ENCODE peak calls at places on chromosomes 3 and 15, in eight cellular contexts. A is CD8-positive, alpha-beta T cell; M is cardiac fibroblast; T is psoas muscle; Z is ascending aorta; L is heart left ventricle; H is left lung; K is H7. B is an unnamed sample.

GRCh38 chr3:36362973-36363372 is 17.3 kb upstream of the STAC start:
- DNase-seq in A (no peak), M (peak), T (no peak), Z (no peak), L (no peak), H (no peak), K (peak), B (no peak)

GRCh38 chr3:42061711-42062408 is 29.3 kb upstream of the TRAK1 start:
- DNase-seq in A (no peak), M (peak), T (peak), Z (no peak), L (peak), H (no peak), K (peak), B (peak)

GRCh38 chr15:90545095-90545494 is 15.4 kb downstream of the CRTC3 start:
- DNase-seq in A (no peak), M (peak), T (no peak), Z (no peak), L (no peak), H (no peak), K (no peak), B (no peak)

GRCh38 chr3:17810759-17811158 is 68.3 kb upstream of the TBC1D5 start:
- DNase-seq in A (no peak), M (peak), T (no peak), Z (no peak), L (no peak), H (no peak), K (peak), B (no peak)

GRCh38 chr3:183265713-183266417 is 12.8 kb downstream of the B3GNT5 start:
- DNase-seq in A (no peak), M (peak), T (no peak), Z (no peak), L (no peak), H (no peak), K (no peak), B (no peak)

GRCh38 chr15:98866503-98866902 is 141.1 kb downstream of the PGPEP1L start:
- DNase-seq in A (no peak), M (peak), T (no peak), Z (no peak), L (no peak), H (no peak), K (peak), B (no peak)

GRCh38 chr3:173221010-173221409 is 80.0 kb upstream of the SPATA16 start:
- DNase-seq in A (no peak), M (peak), T (no peak), Z (no peak), L (no peak), H (no peak), K (peak), B (no peak)

GRCh38 chr15:51731549-51732267 is 5.7 kb downstream of the LYSMD2 start:
- DNase-seq in A (no peak), M (peak), T (no peak), Z (no peak), L (no peak), H (no peak), K (no peak), B (no peak)

GRCh38 chr15:40291088-40291574 is 8.3 kb upstream of the ANKRD63 start:
- DNase-seq in A (no peak), M (peak), T (no peak), Z (no peak), L (no peak), H (no peak), K (peak), B (no peak)

GRCh38 chr3:107938128-107938527 is 152.7 kb downstream of the CD47 start:
- DNase-seq in A (no peak), M (peak), T (no peak), Z (no peak), L (no peak), H (no peak), K (peak), B (no peak)

GRCh38 chr3:162122405-162122804 is 625.8 kb downstream of the OTOL1 start:
- DNase-seq in A (no peak), M (peak), T (no peak), Z (no peak), L (no peak), H (no peak), K (no peak), B (no peak)

GRCh38 chr3:58164916-58165821 is 45.6 kb downstream of the DNASE1L3 start:
- DNase-seq in A (no peak), M (no peak), T (no peak), Z (no peak), L (no peak), H (no peak), K (peak), B (no peak)

GRCh38 chr15:29770796-29771195 is 51.5 kb downstream of the TJP1 start:
- DNase-seq in A (no peak), M (peak), T (no peak), Z (no peak), L (no peak), H (no peak), K (no peak), B (no peak)

GRCh38 chr15:40747685-40748631 is 7.1 kb downstream of the RMDN3 start:
- DNase-seq in A (no peak), M (no peak), T (peak), Z (no peak), L (no peak), H (no peak), K (no peak), B (no peak)

GRCh38 chr3:114308830-114309229 is 15.0 kb downstream of the TIGIT start:
- DNase-seq in A (peak), M (no peak), T (no peak), Z (no peak), L (no peak), H (no peak), K (no peak), B (no peak)

GRCh38 chr15:36506733-36507356 is 72.6 kb upstream of the CDIN1 start:
- DNase-seq in A (no peak), M (no peak), T (no peak), Z (no peak), L (no peak), H (no peak), K (no peak), B (no peak)

GRCh38 chr3:115548611-115549010 is 74.7 kb upstream of the GAP43 start:
- DNase-seq in A (no peak), M (no peak), T (no peak), Z (no peak), L (no peak), H (no peak), K (no peak), B (no peak)

GRCh38 chr3:101070260-101071121 is 77.3 kb upstream of the ABI3BP start:
- DNase-seq in A (peak), M (peak), T (peak), Z (no peak), L (peak), H (peak), K (peak), B (no peak)

GRCh38 chr3:155448531-155448930 is 155.0 kb upstream of the STRIT1 start:
- DNase-seq in A (no peak), M (no peak), T (no peak), Z (no peak), L (no peak), H (no peak), K (no peak), B (no peak)

GRCh38 chr3:32077260-32078084 is 28.9 kb upstream of the GPD1L start:
- DNase-seq in A (no peak), M (peak), T (no peak), Z (no peak), L (no peak), H (no peak), K (no peak), B (no peak)

GRCh38 chr15:64515196-64515595 is 54.8 kb downstream of the ZNF609 start:
- DNase-seq in A (no peak), M (no peak), T (no peak), Z (no peak), L (no peak), H (no peak), K (no peak), B (no peak)

GRCh38 chr3:151182349-151183079 is 20.5 kb downstream of the GPR171 start:
- DNase-seq in A (no peak), M (no peak), T (no peak), Z (no peak), L (no peak), H (no peak), K (no peak), B (no peak)

GRCh38 chr15:61680260-61681037 is 379.8 kb downstream of the VPS13C start:
- DNase-seq in A (no peak), M (no peak), T (no peak), Z (no peak), L (no peak), H (no peak), K (peak), B (no peak)

GRCh38 chr15:76840830-76841460 is 64.2 kb downstream of the SCAPER start:
- DNase-seq in A (no peak), M (peak), T (no peak), Z (no peak), L (no peak), H (no peak), K (peak), B (no peak)

GRCh38 chr3:140863481-140864084 is 78.1 kb upstream of the SLC25A36 start:
- DNase-seq in A (peak), M (peak), T (no peak), Z (no peak), L (no peak), H (no peak), K (peak), B (no peak)

GRCh38 chr3:123757281-123757940 is 126.7 kb downstream of the MYLK start:
- DNase-seq in A (no peak), M (no peak), T (peak), Z (no peak), L (peak), H (no peak), K (no peak), B (peak)

GRCh38 chr3:43770426-43771103 is 79.8 kb downstream of the ABHD5 start:
- DNase-seq in A (no peak), M (peak), T (peak), Z (peak), L (peak), H (no peak), K (no peak), B (no peak)

GRCh38 chr3:29335921-29336320 is 55.0 kb downstream of the RBMS3 start:
- DNase-seq in A (no peak), M (peak), T (no peak), Z (no peak), L (no peak), H (no peak), K (no peak), B (no peak)
- H3K4me3 ChIP-seq in A (no peak), M (peak), T (peak), Z (peak), L (peak), H (peak), K (no peak), B (peak)

GRCh38 chr3:13894812-13895154 is 14.9 kb upstream of the WNT7A start:
- DNase-seq in A (no peak), M (no peak), T (no peak), Z (no peak), L (no peak), H (peak), K (no peak), B (no peak)
- H3K4me3 ChIP-seq in A (peak), M (peak), T (peak), Z (peak), L (peak), H (peak), K (peak), B (peak)

GRCh38 chr3:70000028-70000410 is 486 bp downstream of the SAMMSON start:
- DNase-seq in A (no peak), M (no peak), T (no peak), Z (no peak), L (no peak), H (peak), K (no peak), B (no peak)

GRCh38 chr3:69998759-69999158 is 774 bp upstream of the SAMMSON start:
- DNase-seq in A (no peak), M (no peak), T (no peak), Z (no peak), L (no peak), H (no peak), K (no peak), B (no peak)

GRCh38 chr3:70000563-70001081 is 1.1 kb downstream of the SAMMSON start:
- DNase-seq in A (no peak), M (peak), T (no peak), Z (no peak), L (no peak), H (no peak), K (no peak), B (no peak)

GRCh38 chr3:69997486-69998307 is 1.8 kb upstream of the SAMMSON start:
- DNase-seq in A (no peak), M (no peak), T (no peak), Z (no peak), L (no peak), H (no peak), K (no peak), B (no peak)

DNA sequence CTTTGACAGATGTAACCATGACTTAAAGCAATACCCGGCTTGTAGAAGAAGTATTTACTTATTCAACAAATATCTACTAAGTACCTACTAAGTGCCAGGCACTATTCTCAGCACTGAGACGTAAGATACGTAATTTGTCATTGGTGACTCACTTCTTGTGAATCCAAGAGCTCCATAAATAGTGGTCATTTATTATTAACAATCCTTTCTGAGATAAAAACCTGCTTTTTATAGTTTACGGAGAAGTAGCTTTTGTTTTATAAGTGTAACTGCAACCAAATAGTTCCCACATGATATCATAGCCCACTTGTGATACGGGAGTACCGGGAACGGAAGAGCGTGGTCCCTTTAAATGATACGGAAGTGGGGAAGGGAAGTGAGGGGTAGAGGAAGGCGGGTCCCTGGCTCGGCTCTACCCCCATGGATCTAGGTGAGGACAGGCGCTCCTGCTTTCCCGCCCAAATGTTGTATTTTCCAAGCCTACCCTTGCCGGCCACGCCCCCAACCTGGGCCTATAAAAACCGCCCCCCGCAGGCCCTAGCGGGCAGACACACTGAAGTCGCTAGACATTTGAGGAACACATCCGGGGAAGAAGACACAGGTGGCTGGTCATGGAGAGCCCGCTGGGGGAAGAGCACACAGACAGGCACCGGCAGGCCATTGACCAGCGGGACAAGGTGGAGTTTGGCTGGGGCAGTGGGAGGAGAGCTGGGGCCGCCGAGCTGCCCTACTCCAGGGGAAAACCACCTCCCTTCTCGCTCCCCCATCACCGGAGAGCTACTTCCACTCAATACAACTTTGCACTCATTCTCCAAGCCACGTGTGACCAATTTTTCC is at the start of gene SAMMSON:
- DNase-seq in A (no peak), M (peak), T (no peak), Z (no peak), L (peak), H (peak), K (peak), B (no peak)
- H3K4me3 ChIP-seq in A (no peak), M (no peak), T (no peak), Z (no peak), L (peak), H (no peak), K (no peak), B (peak)

GRCh38 chr15:23647421-23648375 is at the start of gene MAGEL2:
- DNase-seq in A (no peak), M (no peak), T (peak), Z (no peak), L (no peak), H (peak), K (peak), B (no peak)

GRCh38 chr15:23644829-23645228 is 2.8 kb downstream of the MAGEL2 start:
- DNase-seq in A (no peak), M (no peak), T (no peak), Z (no peak), L (no peak), H (no peak), K (peak), B (no peak)

GRCh38 chr15:23647001-23647295 is 719 bp downstream of the MAGEL2 start:
- DNase-seq in A (no peak), M (no peak), T (no peak), Z (no peak), L (no peak), H (no peak), K (no peak), B (no peak)

GRCh38 chr15:23645379-23646164 is 2.1 kb downstream of the MAGEL2 start:
- DNase-seq in A (no peak), M (no peak), T (no peak), Z (no peak), L (no peak), H (peak), K (peak), B (no peak)

GRCh38 chr15:23646165-23647000 is 1.3 kb downstream of the MAGEL2 start:
- DNase-seq in A (no peak), M (no peak), T (peak), Z (no peak), L (no peak), H (peak), K (peak), B (no peak)
- H3K4me3 ChIP-seq in A (no peak), M (no peak), T (no peak), Z (no peak), L (no peak), H (no peak), K (peak), B (peak)

GRCh38 chr3:15329058-15330005 is 3.1 kb downstream of the SH3BP5 start:
- DNase-seq in A (no peak), M (no peak), T (no peak), Z (no peak), L (no peak), H (no peak), K (no peak), B (no peak)
- H3K4me3 ChIP-seq in A (no peak), M (no peak), T (peak), Z (peak), L (peak), H (peak), K (no peak), B (no peak)

GRCh38 chr15:45429974-45430792 is 51.8 kb upstream of the GATM start:
- DNase-seq in A (peak), M (peak), T (peak), Z (no peak), L (peak), H (peak), K (peak), B (peak)
- H3K4me3 ChIP-seq in A (peak), M (peak), T (peak), Z (peak), L (peak), H (peak), K (peak), B (peak)